ENCODE peak calls at places on chromosomes 3 and 15, in seven cellular contexts. One of them, this sample, is unnamed.

GRCh38 chr3:37025562-37026335 is 32.4 kb downstream of the MLH1 start:
- DNase-seq in GM12878: no peak
- DNase-seq in HepG2: no peak
- DNase-seq in HCT116: no peak
- DNase-seq in SK-N-SH: no peak
- DNase-seq in K562: peak
- DNase-seq in H1: no peak
- DNase-seq in this sample: no peak

GRCh38 chr3:4211610-4212009 is 91.6 kb upstream of the SETMAR start:
- DNase-seq in GM12878: no peak
- DNase-seq in HepG2: no peak
- DNase-seq in HCT116: no peak
- DNase-seq in SK-N-SH: no peak
- DNase-seq in K562: no peak
- DNase-seq in H1: no peak
- DNase-seq in this sample: no peak

GRCh38 chr15:88571153-88572029 is 24.9 kb upstream of the DET1 start:
- DNase-seq in GM12878: no peak
- DNase-seq in HepG2: no peak
- DNase-seq in HCT116: no peak
- DNase-seq in SK-N-SH: peak
- DNase-seq in K562: no peak
- DNase-seq in H1: no peak
- DNase-seq in this sample: no peak

GRCh38 chr3:195566797-195567196 is 16.9 kb downstream of the APOD start:
- DNase-seq in GM12878: no peak
- DNase-seq in HepG2: no peak
- DNase-seq in HCT116: no peak
- DNase-seq in SK-N-SH: peak
- DNase-seq in K562: peak
- DNase-seq in H1: no peak
- DNase-seq in this sample: no peak

GRCh38 chr3:74500257-74500656 is 114.2 kb downstream of the CNTN3 start:
- DNase-seq in GM12878: no peak
- DNase-seq in HepG2: no peak
- DNase-seq in HCT116: no peak
- DNase-seq in SK-N-SH: no peak
- DNase-seq in K562: no peak
- DNase-seq in H1: no peak
- DNase-seq in this sample: no peak

GRCh38 chr3:132161608-132162007 is 126.8 kb upstream of the CPNE4 start:
- DNase-seq in GM12878: no peak
- DNase-seq in HepG2: no peak
- DNase-seq in HCT116: no peak
- DNase-seq in SK-N-SH: no peak
- DNase-seq in K562: peak
- DNase-seq in H1: no peak
- DNase-seq in this sample: no peak

GRCh38 chr15:46644493-46645481 is 1010.0 kb downstream of the SQOR start:
- DNase-seq in GM12878: no peak
- DNase-seq in HepG2: no peak
- DNase-seq in HCT116: no peak
- DNase-seq in SK-N-SH: no peak
- DNase-seq in K562: no peak
- DNase-seq in H1: no peak
- DNase-seq in this sample: no peak

GRCh38 chr15:61222010-61222409 is 7.1 kb downstream of the RORA start:
- DNase-seq in GM12878: no peak
- DNase-seq in HepG2: no peak
- DNase-seq in HCT116: no peak
- DNase-seq in SK-N-SH: no peak
- DNase-seq in K562: no peak
- DNase-seq in H1: no peak
- DNase-seq in this sample: no peak

GRCh38 chr3:62567097-62568021 is 194.0 kb upstream of the FEZF2 start:
- DNase-seq in GM12878: no peak
- DNase-seq in HepG2: peak
- DNase-seq in HCT116: no peak
- DNase-seq in SK-N-SH: no peak
- DNase-seq in K562: no peak
- DNase-seq in H1: no peak
- DNase-seq in this sample: no peak

GRCh38 chr15:85742186-85742751 is 52.5 kb downstream of the KLHL25 start:
- DNase-seq in GM12878: no peak
- DNase-seq in HepG2: no peak
- DNase-seq in HCT116: no peak
- DNase-seq in SK-N-SH: peak
- DNase-seq in K562: no peak
- DNase-seq in H1: no peak
- DNase-seq in this sample: no peak

GRCh38 chr3:107664614-107665013 is 141.9 kb downstream of the BBX start:
- DNase-seq in GM12878: no peak
- DNase-seq in HepG2: no peak
- DNase-seq in HCT116: no peak
- DNase-seq in SK-N-SH: no peak
- DNase-seq in K562: no peak
- DNase-seq in H1: no peak
- DNase-seq in this sample: no peak
- TF ChIP-seq CTCF in GM12878: no peak
- TF ChIP-seq CTCF in HepG2: no peak
- TF ChIP-seq CTCF in HCT116: no peak
- TF ChIP-seq CTCF in SK-N-SH: peak
- TF ChIP-seq CTCF in K562: no peak
- TF ChIP-seq CTCF in H1: peak
- TF ChIP-seq CTCF in this sample: peak

GRCh38 chr15:49875392-49875791 is 243.6 kb downstream of the ATP8B4 start:
- DNase-seq in GM12878: no peak
- DNase-seq in HepG2: no peak
- DNase-seq in HCT116: no peak
- DNase-seq in SK-N-SH: no peak
- DNase-seq in K562: peak
- DNase-seq in H1: no peak
- DNase-seq in this sample: no peak

GRCh38 chr15:49877117-49877860 is 241.7 kb downstream of the ATP8B4 start:
- DNase-seq in GM12878: no peak
- DNase-seq in HepG2: no peak
- DNase-seq in HCT116: no peak
- DNase-seq in SK-N-SH: no peak
- DNase-seq in K562: no peak
- DNase-seq in H1: no peak
- DNase-seq in this sample: no peak

GRCh38 chr15:49881433-49881832 is 237.6 kb downstream of the ATP8B4 start:
- DNase-seq in GM12878: no peak
- DNase-seq in HepG2: no peak
- DNase-seq in HCT116: no peak
- DNase-seq in SK-N-SH: no peak
- DNase-seq in K562: no peak
- DNase-seq in H1: no peak
- DNase-seq in this sample: no peak

GRCh38 chr15:49877871-49878511 is 241.0 kb downstream of the ATP8B4 start:
- DNase-seq in GM12878: no peak
- DNase-seq in HepG2: no peak
- DNase-seq in HCT116: no peak
- DNase-seq in SK-N-SH: no peak
- DNase-seq in K562: no peak
- DNase-seq in H1: no peak
- DNase-seq in this sample: no peak

GRCh38 chr15:49876401-49877038 is 242.5 kb downstream of the ATP8B4 start:
- DNase-seq in GM12878: no peak
- DNase-seq in HepG2: no peak
- DNase-seq in HCT116: peak
- DNase-seq in SK-N-SH: no peak
- DNase-seq in K562: peak
- DNase-seq in H1: peak
- DNase-seq in this sample: no peak
- TF ChIP-seq SIN3A in GM12878: no peak
- TF ChIP-seq SIN3A in HepG2: no peak
- TF ChIP-seq SIN3A in HCT116: no peak
- TF ChIP-seq SIN3A in SK-N-SH: no peak
- TF ChIP-seq SIN3A in K562: no peak
- TF ChIP-seq SIN3A in H1: no peak
- TF ChIP-seq SIN3A in this sample: no peak

GRCh38 chr15:74808840-74809229 is 3.8 kb upstream of the LMAN1L start:
- DNase-seq in GM12878: no peak
- DNase-seq in HepG2: no peak
- DNase-seq in HCT116: no peak
- DNase-seq in SK-N-SH: no peak
- DNase-seq in K562: no peak
- DNase-seq in H1: no peak
- DNase-seq in this sample: no peak
- TF ChIP-seq CTCF in GM12878: no peak
- TF ChIP-seq CTCF in HepG2: peak
- TF ChIP-seq CTCF in HCT116: no peak
- TF ChIP-seq CTCF in SK-N-SH: no peak
- TF ChIP-seq CTCF in K562: peak
- TF ChIP-seq CTCF in H1: peak
- TF ChIP-seq CTCF in this sample: no peak

GRCh38 chr15:78206326-78207109 is 27.8 kb downstream of the ACSBG1 start:
- DNase-seq in GM12878: no peak
- DNase-seq in HepG2: no peak
- DNase-seq in HCT116: no peak
- DNase-seq in SK-N-SH: no peak
- DNase-seq in K562: no peak
- DNase-seq in H1: peak
- DNase-seq in this sample: no peak

GRCh38 chr15:78205856-78206255 is 28.5 kb downstream of the ACSBG1 start:
- DNase-seq in GM12878: no peak
- DNase-seq in HepG2: no peak
- DNase-seq in HCT116: no peak
- DNase-seq in SK-N-SH: no peak
- DNase-seq in K562: no peak
- DNase-seq in H1: peak
- DNase-seq in this sample: no peak

GRCh38 chr15:78205337-78205736 is 29.0 kb downstream of the ACSBG1 start:
- DNase-seq in GM12878: no peak
- DNase-seq in HepG2: no peak
- DNase-seq in HCT116: no peak
- DNase-seq in SK-N-SH: no peak
- DNase-seq in K562: no peak
- DNase-seq in H1: no peak
- DNase-seq in this sample: no peak

GRCh38 chr15:78203346-78204225 is 30.8 kb downstream of the ACSBG1 start:
- DNase-seq in GM12878: no peak
- DNase-seq in HepG2: no peak
- DNase-seq in HCT116: no peak
- DNase-seq in SK-N-SH: no peak
- DNase-seq in K562: no peak
- DNase-seq in H1: peak
- DNase-seq in this sample: no peak

GRCh38 chr15:78204351-78205309 is 29.7 kb downstream of the ACSBG1 start:
- DNase-seq in GM12878: no peak
- DNase-seq in HepG2: no peak
- DNase-seq in HCT116: no peak
- DNase-seq in SK-N-SH: no peak
- DNase-seq in K562: no peak
- DNase-seq in H1: peak
- DNase-seq in this sample: no peak
- TF ChIP-seq SIN3A in GM12878: no peak
- TF ChIP-seq SIN3A in HepG2: no peak
- TF ChIP-seq SIN3A in HCT116: no peak
- TF ChIP-seq SIN3A in SK-N-SH: no peak
- TF ChIP-seq SIN3A in K562: no peak
- TF ChIP-seq SIN3A in H1: no peak
- TF ChIP-seq SIN3A in this sample: no peak

GRCh38 chr3:172317984-172318383 is 130.3 kb downstream of the GHSR start:
- DNase-seq in GM12878: peak
- DNase-seq in HepG2: no peak
- DNase-seq in HCT116: peak
- DNase-seq in SK-N-SH: peak
- DNase-seq in K562: no peak
- DNase-seq in H1: no peak
- DNase-seq in this sample: peak
- TF ChIP-seq CTCF in GM12878: no peak
- TF ChIP-seq CTCF in HepG2: no peak
- TF ChIP-seq CTCF in HCT116: no peak
- TF ChIP-seq CTCF in SK-N-SH: no peak
- TF ChIP-seq CTCF in K562: no peak
- TF ChIP-seq CTCF in H1: no peak
- TF ChIP-seq CTCF in this sample: no peak

DNA sequence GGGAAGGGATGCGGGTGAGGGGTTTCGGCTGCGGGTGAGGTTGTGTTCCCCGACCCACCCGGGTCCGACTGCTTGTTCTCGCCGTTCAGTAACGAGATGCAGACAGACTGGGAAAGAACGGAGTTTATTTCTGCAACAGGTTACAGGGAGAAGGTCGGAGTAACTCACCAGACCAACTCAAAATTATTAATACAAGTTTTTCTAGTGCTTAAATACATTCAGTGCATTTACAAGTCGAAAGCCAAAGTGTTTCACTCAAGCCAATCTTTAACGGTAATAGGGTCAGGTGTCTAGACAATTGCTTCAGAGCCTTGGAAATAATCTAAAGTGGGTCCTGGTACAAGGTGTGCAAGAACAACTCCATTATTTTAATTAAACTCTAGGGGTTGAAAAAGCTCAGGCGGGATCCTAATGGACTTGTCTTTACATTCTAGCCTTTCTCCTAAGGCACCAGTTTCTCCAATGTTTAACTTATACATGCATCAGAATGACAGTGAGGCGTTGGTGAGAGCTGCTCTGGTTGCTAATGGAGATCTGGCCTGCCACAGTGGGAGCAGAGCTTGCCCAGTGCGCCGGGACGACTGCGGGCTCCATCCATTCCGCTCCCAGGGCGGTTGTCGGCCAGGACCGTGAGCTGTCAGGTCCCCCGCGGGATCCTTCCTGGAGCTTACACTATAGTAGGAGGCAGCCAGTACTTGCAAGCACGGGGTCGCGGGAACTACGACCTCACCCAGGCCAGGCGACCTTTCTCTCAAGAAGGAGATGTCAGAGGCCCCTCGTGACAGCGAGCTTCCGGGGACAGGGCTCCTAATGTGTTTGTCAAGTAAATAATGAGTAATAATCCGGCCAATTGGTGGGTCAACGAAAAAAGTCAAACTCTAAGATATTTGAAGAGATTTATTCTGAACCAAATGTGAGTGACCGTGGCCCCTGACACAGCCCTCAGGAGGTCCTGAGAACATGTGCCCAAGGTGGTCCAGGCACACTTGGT is 836 bp upstream of the HIGD1A start:
- DNase-seq in GM12878: no peak
- DNase-seq in HepG2: peak
- DNase-seq in HCT116: no peak
- DNase-seq in SK-N-SH: peak
- DNase-seq in K562: peak
- DNase-seq in H1: peak
- DNase-seq in this sample: no peak
- TF ChIP-seq SIN3A in GM12878: no peak
- TF ChIP-seq SIN3A in HepG2: peak
- TF ChIP-seq SIN3A in HCT116: no peak
- TF ChIP-seq SIN3A in SK-N-SH: no peak
- TF ChIP-seq SIN3A in K562: no peak
- TF ChIP-seq SIN3A in H1: no peak
- TF ChIP-seq SIN3A in this sample: no peak

DNA sequence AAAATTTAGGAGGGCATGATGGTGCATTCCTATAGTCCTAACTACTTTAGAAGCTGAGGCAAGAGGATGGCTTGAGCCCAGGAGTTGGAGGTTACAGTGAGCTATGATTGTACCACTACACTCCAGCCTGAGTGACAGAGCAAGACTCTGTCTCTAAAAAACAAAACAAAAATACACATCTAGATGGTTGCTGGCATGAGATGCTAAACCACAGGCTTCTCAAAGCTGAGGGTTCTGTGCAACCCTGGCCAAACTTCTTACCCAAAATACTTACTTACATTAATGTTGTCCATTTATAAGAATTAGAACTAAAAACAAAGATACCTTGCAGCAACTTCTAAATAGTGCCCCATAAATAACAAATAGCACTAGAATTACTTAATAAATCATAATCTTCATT is 14.3 kb upstream of the ARHGEF3 start:
- DNase-seq in GM12878: no peak
- DNase-seq in HepG2: no peak
- DNase-seq in HCT116: no peak
- DNase-seq in SK-N-SH: no peak
- DNase-seq in K562: no peak
- DNase-seq in H1: no peak
- DNase-seq in this sample: no peak
- TF ChIP-seq CTCF in GM12878: no peak
- TF ChIP-seq CTCF in HepG2: no peak
- TF ChIP-seq CTCF in HCT116: no peak
- TF ChIP-seq CTCF in SK-N-SH: no peak
- TF ChIP-seq CTCF in K562: no peak
- TF ChIP-seq CTCF in H1: no peak
- TF ChIP-seq CTCF in this sample: no peak

This sample was measured in Panc1.